ENCODE peak calls at places on chromosome 14, in eight cellular contexts. A is midbrain; Y is NCI-H345; U is germinal center; R is CD4-positive, alpha-beta T cell; M is neural crest cell; E is A549; B is CD8-positive, alpha-beta memory T cell. P is an unnamed sample.

GRCh38 chr14:64758711-64759554 is 54.7 kb downstream of the PLEKHG3 start:
- DNase-seq in E (peak), A (no peak), M (no peak), Y (peak), B (no peak), R (no peak), U (no peak), P (no peak)

GRCh38 chr14:85867450-85867849 is 337.5 kb downstream of the FLRT2 start:
- DNase-seq in M (no peak), B (no peak), R (no peak), U (no peak), A (no peak), Y (no peak), E (peak), P (no peak)

GRCh38 chr14:66281036-66281776 is 205.0 kb upstream of the CCDC196 start:
- DNase-seq in A (peak), M (no peak), B (no peak), E (no peak), R (no peak), Y (no peak), U (no peak), P (no peak)

GRCh38 chr14:22565391-22565945 is 23.6 kb downstream of the DAD1 start:
- DNase-seq in U (no peak), B (no peak), Y (no peak), A (no peak), R (no peak), M (no peak), E (no peak), P (no peak)

GRCh38 chr14:69682607-69683263 is 71.3 kb downstream of the SUSD6 start:
- DNase-seq in U (no peak), M (no peak), R (no peak), B (no peak), E (no peak), A (no peak), Y (no peak), P (peak)

GRCh38 chr14:50109342-50109741 is 7.0 kb downstream of the VCPKMT start:
- DNase-seq in B (no peak), E (peak), M (peak), U (no peak), R (no peak), A (no peak), Y (no peak), P (no peak)

GRCh38 chr14:90632451-90632850 is 183.8 kb downstream of the TTC7B start:
- DNase-seq in M (no peak), B (no peak), R (no peak), Y (no peak), E (no peak), A (no peak), U (no peak), P (no peak)

GRCh38 chr14:35533357-35534129 is 421 bp upstream of the INSM2 start:
- DNase-seq in Y (peak), A (peak), R (peak), B (peak), E (peak), M (peak), U (peak), P (peak)

GRCh38 chr14:34766611-34767010 is 52.2 kb upstream of the CFL2 start:
- DNase-seq in Y (no peak), B (no peak), A (no peak), U (no peak), M (no peak), R (no peak), E (no peak), P (no peak)

GRCh38 chr14:20413785-20414117 is 450 bp upstream of the TEP1 start:
- DNase-seq in M (no peak), B (peak), Y (no peak), R (no peak), A (peak), E (no peak), U (peak), P (no peak)

GRCh38 chr14:74979442-74980397 is 23.0 kb upstream of the EIF2B2 start:
- DNase-seq in U (no peak), A (no peak), M (no peak), E (no peak), R (no peak), Y (no peak), B (no peak), P (peak)

GRCh38 chr14:73338551-73338950 is 101.2 kb downstream of the PAPLN start:
- DNase-seq in R (no peak), Y (no peak), B (no peak), A (no peak), M (no peak), E (no peak), U (no peak), P (no peak)

GRCh38 chr14:75206190-75206589 is 29.8 kb upstream of the TMED10 start:
- DNase-seq in E (no peak), B (no peak), A (no peak), Y (no peak), R (no peak), M (no peak), U (no peak), P (no peak)

GRCh38 chr14:99794156-99794780 is 1.1 kb downstream of the EML1 start:
- DNase-seq in Y (no peak), M (no peak), B (no peak), A (no peak), E (no peak), U (no peak), R (no peak), P (no peak)

GRCh38 chr14:75401356-75401755 is 26.5 kb upstream of the JDP2 start:
- DNase-seq in B (no peak), E (no peak), A (peak), U (no peak), R (no peak), Y (no peak), M (no peak), P (no peak)

GRCh38 chr14:69804902-69805301 is 7.9 kb upstream of the SLC10A1 start:
- DNase-seq in E (no peak), M (no peak), B (no peak), R (no peak), A (no peak), Y (no peak), U (no peak), P (no peak)

GRCh38 chr14:31934767-31935266 is 142.3 kb upstream of the ARHGAP5 start:
- DNase-seq in R (no peak), U (no peak), M (peak), Y (peak), E (peak), B (no peak), A (peak), P (peak)

GRCh38 chr14:96253140-96253539 is 2.9 kb upstream of the BDKRB1 start:
- DNase-seq in Y (no peak), M (no peak), E (peak), A (no peak), R (no peak), U (no peak), B (no peak), P (no peak)

GRCh38 chr14:67556671-67557070 is 23.6 kb downstream of the PLEKHH1 start:
- DNase-seq in A (peak), B (no peak), M (no peak), R (no peak), E (no peak), Y (no peak), U (no peak), P (no peak)

GRCh38 chr14:20683125-20683895 is 1.1 kb upstream of the RNASE4 start:
- DNase-seq in E (peak), R (peak), B (peak), A (peak), U (peak), Y (peak), M (peak), P (peak)

P was measured in SK-N-DZ.